ENCODE peak calls at places on chromosomes 16 and 17, in six cellular contexts. X is pancreas, G is thoracic aorta, F is BJ, A is heart right ventricle, B is left ventricle myocardium inferior. D is an unnamed sample.

GRCh38 chr17:62671553-62671952 is 44.1 kb downstream of the MRC2 start:
- DNase-seq in X (no peak), A (no peak), B (no peak), G (no peak), F (no peak), D (no peak)

GRCh38 chr16:66717112-66717675 is 20.7 kb upstream of the CMTM4 start:
- DNase-seq in A (peak; percentile 14), F (no peak), G (no peak), X (no peak), B (peak; percentile 27), D (peak; percentile 18)

GRCh38 chr16:88784074-88784855 is 755 bp downstream of the PIEZO1 start:
- DNase-seq in G (no peak), F (no peak), B (peak; percentile 73), A (peak; percentile 79), X (peak; percentile 55), D (peak; percentile 56)

GRCh38 chr17:48261297-48261880 is 153.8 kb downstream of the SNX11 start:
- DNase-seq in B (no peak), F (no peak), G (no peak), A (no peak), X (no peak), D (peak; percentile 58)

GRCh38 chr16:89764711-89765201 is 43.4 kb downstream of the ZNF276 start:
- DNase-seq in G (peak; percentile 8), F (no peak), X (no peak), A (peak; percentile 26), B (no peak), D (peak; percentile 94)

GRCh38 chr17:7213895-7214299 is 5.7 kb downstream of the DLG4 start:
- DNase-seq in F (no peak), B (peak; percentile 52), A (peak; percentile 78), G (peak; percentile 56), X (peak; percentile 88), D (peak; percentile 81)

GRCh38 chr16:49278944-49279725 is 2.5 kb downstream of the CBLN1 start:
- DNase-seq in A (no peak), X (no peak), B (no peak), G (no peak), F (no peak), D (no peak)

GRCh38 chr16:86834451-86835035 is 256.2 kb downstream of the FOXL1 start:
- DNase-seq in X (no peak), B (no peak), F (no peak), A (no peak), G (no peak), D (no peak)

GRCh38 chr17:30326816-30327215 is 7.0 kb downstream of the TMIGD1 start:
- DNase-seq in F (no peak), X (no peak), B (no peak), G (no peak), A (no peak), D (no peak)

GRCh38 chr17:41360291-41360995 is 9.2 kb downstream of the KRT33B start:
- DNase-seq in G (no peak), A (no peak), F (peak; percentile 75), X (no peak), B (no peak), D (no peak)

GRCh38 chr17:66493283-66494019 is 191.0 kb downstream of the PRKCA start:
- DNase-seq in A (no peak), X (no peak), G (no peak), B (no peak), F (no peak), D (no peak)

GRCh38 chr17:62781356-62781755 is 26.8 kb downstream of the MARCHF10 start:
- DNase-seq in B (no peak), A (no peak), X (no peak), F (no peak), G (no peak), D (no peak)

GRCh38 chr16:74558873-74559272 is 48.0 kb downstream of the GLG1 start:
- DNase-seq in X (no peak), G (no peak), B (no peak), F (no peak), A (no peak), D (no peak)

GRCh38 chr17:35745246-35745645 is 7.8 kb downstream of the GAS2L2 start:
- DNase-seq in A (no peak), F (no peak), X (no peak), B (no peak), G (no peak), D (no peak)

GRCh38 chr16:25256821-25257503 is 683 bp downstream of the ZKSCAN2 start:
- DNase-seq in X (no peak), F (no peak), G (no peak), A (peak; percentile 6), B (no peak), D (no peak)

GRCh38 chr16:71542377-71542776 is 16.2 kb downstream of the CHST4 start:
- DNase-seq in A (peak; percentile 7), F (no peak), G (no peak), X (peak; percentile 27), B (peak; percentile 18), D (peak; percentile 81)

GRCh38 chr17:79985361-79985760 is 50.3 kb downstream of the TBC1D16 start:
- DNase-seq in F (no peak), G (no peak), B (no peak), X (no peak), A (no peak), D (no peak)

GRCh38 chr17:19345486-19346350 is 16.8 kb downstream of the B9D1 start:
- DNase-seq in G (no peak), A (no peak), F (no peak), B (no peak), X (no peak), D (no peak)

GRCh38 chr17:55770220-55770870 is 19.5 kb downstream of the PCTP start:
- DNase-seq in F (no peak), A (no peak), X (no peak), B (no peak), G (no peak), D (peak; percentile 42)

GRCh38 chr17:73074515-73074914 is 18.0 kb downstream of the SLC39A11 start:
- DNase-seq in G (no peak), X (no peak), A (no peak), B (no peak), F (no peak), D (no peak)

GRCh38 chr17:910503-911194 is 68.9 kb downstream of the NXN start:
- DNase-seq in B (no peak), X (no peak), G (no peak), A (no peak), F (peak; percentile 70), D (no peak)

DNA sequence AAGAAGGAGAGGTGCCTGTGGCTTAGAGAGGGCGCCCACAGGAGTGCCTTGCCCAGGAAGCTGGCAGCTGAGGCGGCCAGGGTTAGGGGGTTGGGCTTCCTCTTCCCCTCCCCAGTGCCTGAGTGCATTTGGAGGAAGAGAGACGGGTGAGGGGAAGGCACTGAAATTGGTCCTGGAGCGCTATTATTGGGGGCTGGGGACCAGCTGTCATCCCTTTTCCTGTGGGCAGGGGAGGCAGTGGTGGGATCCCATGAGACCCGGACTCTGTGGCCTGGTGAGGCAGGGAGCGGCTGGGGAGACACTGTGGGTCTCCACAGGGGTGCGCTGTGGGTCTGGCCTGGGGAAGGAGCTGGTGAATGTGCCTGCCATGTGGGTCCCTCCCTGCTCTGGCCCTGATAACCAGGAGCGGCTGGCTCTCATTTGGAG is 259.7 kb downstream of the SEC14L1 start:
- DNase-seq in F (no peak), A (peak; percentile 62), G (no peak), X (no peak), B (peak; percentile 45), D (peak; percentile 65)
- TF ChIP-seq CTCF in F (peak; percentile 65), A (peak; percentile 55), G (peak; percentile 30), X (no peak), B (peak; percentile 64), D (peak; percentile 65)

GRCh38 chr16:82653550-82654511 is 27.1 kb downstream of the CDH13 start:
- DNase-seq in G (no peak), B (no peak), X (no peak), A (no peak), F (peak; percentile 71), D (peak; percentile 91)

GRCh38 chr16:82655720-82656500 is 29.1 kb downstream of the CDH13 start:
- DNase-seq in G (no peak), X (no peak), F (no peak), B (no peak), A (no peak), D (peak; percentile 18)

GRCh38 chr16:82657786-82658185 is 31.0 kb downstream of the CDH13 start:
- DNase-seq in X (no peak), G (no peak), B (no peak), A (no peak), F (no peak), D (no peak)

GRCh38 chr16:82657239-82657638 is 30.5 kb downstream of the CDH13 start:
- DNase-seq in G (no peak), X (no peak), F (no peak), A (no peak), B (no peak), D (no peak)

DNA sequence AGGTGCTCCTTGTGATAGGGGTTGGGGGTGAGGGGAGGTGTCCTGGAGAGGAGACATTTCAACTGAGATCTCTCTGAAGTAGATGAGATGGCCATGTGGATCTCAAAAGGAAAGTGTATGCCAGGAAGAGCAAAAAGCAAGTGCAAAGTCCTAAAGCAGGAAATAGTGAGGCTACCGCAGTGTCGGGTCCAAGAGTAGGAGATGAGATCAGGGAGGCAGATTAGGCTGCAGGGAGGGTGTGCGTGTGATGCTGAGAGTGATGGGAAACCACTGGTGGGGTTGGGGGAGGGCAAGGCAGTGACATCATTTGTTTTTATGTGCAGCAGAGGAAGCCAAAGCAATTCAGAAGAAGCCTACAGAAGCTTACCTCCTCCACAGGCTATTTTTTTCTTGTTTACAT is 28.5 kb downstream of the CDH13 start:
- DNase-seq in B (no peak), F (peak; percentile 50), X (no peak), G (no peak), A (peak; percentile 40), D (peak; percentile 84)
- H3K4me3 ChIP-seq in B (no peak overlapping the region), F (no peak overlapping the region), X (no peak overlapping the region), G (no peak overlapping the region), A (no peak overlapping the region), D (no peak overlapping the region)

GRCh38 chr17:17216776-17217175 is 10.6 kb upstream of the PLD6 start:
- DNase-seq in X (no peak), F (no peak), G (no peak), B (no peak), A (no peak), D (no peak)
- TF ChIP-seq CTCF in X (no peak), F (no peak), G (no peak), B (no peak), A (no peak), D (no peak)

GRCh38 chr17:44008205-44008909 is 3.9 kb downstream of the NAGS start:
- DNase-seq in B (no peak), X (no peak), A (no peak), F (no peak), G (no peak), D (no peak)
- H3K4me3 ChIP-seq in B (peak overlapping the region; percentile 81), X (no peak overlapping the region), A (no peak overlapping the region), F (peak overlapping the region; percentile 65), G (peak overlapping the region; percentile 90), D (no peak overlapping the region)

DNA sequence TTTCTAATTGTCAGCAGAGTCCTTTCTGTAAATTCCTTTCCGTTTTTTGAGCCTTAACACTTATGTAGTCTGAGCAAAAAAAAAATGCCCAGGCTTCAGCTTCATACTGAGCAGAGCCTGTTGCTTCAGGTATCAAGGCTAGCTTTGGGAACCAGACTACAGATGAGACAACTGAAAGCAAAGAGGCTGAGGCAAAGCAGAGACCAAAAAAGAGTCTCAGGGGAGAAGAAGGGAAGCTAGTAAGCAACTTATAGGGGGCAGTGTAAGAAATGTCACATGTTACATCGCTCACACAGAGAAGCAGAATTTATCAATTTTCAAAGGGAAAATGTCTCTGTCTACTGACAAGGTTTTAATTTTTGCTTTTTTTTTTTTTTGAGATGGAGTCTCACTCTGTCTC is 3.3 kb downstream of the HASPIN start:
- DNase-seq in G (no peak), F (no peak), A (no peak), B (no peak), X (no peak), D (peak; percentile 79)
- TF ChIP-seq CTCF in G (no peak), F (no peak), A (no peak), B (no peak), X (no peak), D (no peak)

GRCh38 chr17:64615025-64615677 is 47.0 kb downstream of the SMURF2 start:
- DNase-seq in B (no peak), G (no peak), F (peak; percentile 48), X (no peak), A (no peak), D (no peak)
- H3K4me3 ChIP-seq in B (no peak overlapping the region), G (no peak overlapping the region), F (no peak overlapping the region), X (no peak overlapping the region), A (no peak overlapping the region), D (no peak overlapping the region)